ENCODE peak calls at places on chromosomes 6 and 20, in seven cellular contexts. H is hypothalamus; E is cardiac septum; I is COR-L47; B is PC-3; W is retinal pigment epithelial cell; Q is activated T-helper 1 cell treated with anti-CD3 and anti-CD28 coated beads, Interleukin-2, amount 50 U/mL, for 16 hours. R is an unnamed sample.

GRCh38 chr6:25882066-25882496 is 8.0 kb upstream of the SLC17A3 start:
- DNase-seq in I (no peak), E (no peak), H (no peak), B (no peak), W (no peak), Q (peak), R (no peak)

GRCh38 chr6:163579111-163579879 is 164.8 kb downstream of the QKI start:
- DNase-seq in B (no peak), H (peak), I (no peak), Q (no peak), E (no peak), W (peak), R (no peak)

GRCh38 chr6:81754906-81755305 is 2.4 kb upstream of the TENT5A start:
- DNase-seq in H (no peak), Q (no peak), W (no peak), E (no peak), I (no peak), B (no peak), R (no peak)

GRCh38 chr20:4601630-4602296 is 119.9 kb upstream of the PRND start:
- DNase-seq in I (peak), B (peak), E (peak), H (peak), Q (no peak), W (peak), R (no peak)

GRCh38 chr6:85449388-85449817 is 480 bp upstream of the NT5E start:
- DNase-seq in W (no peak), Q (peak), E (no peak), B (no peak), H (peak), I (no peak), R (no peak)

GRCh38 chr6:14857501-14857900 is 388.4 kb upstream of the JARID2 start:
- DNase-seq in H (no peak), B (no peak), I (no peak), W (no peak), Q (peak), E (peak), R (no peak)

GRCh38 chr6:89282749-89283148 is 32.4 kb downstream of the GABRR2 start:
- DNase-seq in B (no peak), Q (no peak), W (no peak), E (no peak), H (no peak), I (no peak), R (no peak)

GRCh38 chr6:32947552-32948465 is 5.1 kb downstream of the HLA-DMA start:
- DNase-seq in W (no peak), B (peak), Q (peak), H (no peak), I (peak), E (no peak), R (no peak)

GRCh38 chr6:72758901-72759300 is 137.0 kb downstream of the KCNQ5 start:
- DNase-seq in W (no peak), I (no peak), Q (no peak), E (no peak), H (no peak), B (no peak), R (no peak)

GRCh38 chr6:155103816-155104366 is 108.8 kb downstream of the TIAM2 start:
- DNase-seq in B (no peak), H (no peak), E (no peak), I (no peak), Q (peak), W (no peak), R (no peak)

GRCh38 chr6:170202416-170203135 is 88.3 kb downstream of the DLL1 start:
- DNase-seq in I (no peak), E (peak), H (no peak), Q (no peak), B (no peak), W (no peak), R (no peak)

GRCh38 chr6:145428656-145429173 is 306.6 kb downstream of the EPM2A start:
- DNase-seq in H (peak), B (no peak), E (no peak), Q (no peak), W (no peak), I (no peak), R (no peak)

R was measured in breast epithelium.